ENCODE peak calls at places on chromosome 10, in four cellular contexts. S, Q, K and Y are unnamed samples. For H3K27me3, the result is how much of the 10 kb centered on the place peaks cover.

GRCh38 chr10:90913774-90914420 is 7.0 kb downstream of the ANKRD1 start:
- DNase-seq in S (no peak), Q (no peak), K (no peak), Y (no peak)

GRCh38 chr10:127813290-127813689 is 76.3 kb downstream of the FOXI2 start:
- DNase-seq in S (peak), Q (no peak), K (peak), Y (no peak)

GRCh38 chr10:127298396-127298795 is 102.0 kb upstream of the INSYN2A start:
- DNase-seq in S (no peak), Q (no peak), K (no peak), Y (no peak)

GRCh38 chr10:43843331-43844101 is 194.8 kb upstream of the ZNF32 start:
- DNase-seq in S (no peak), Q (peak), K (no peak), Y (peak)

GRCh38 chr10:84333864-84334451 is 5.6 kb downstream of the CCSER2 start:
- DNase-seq in S (no peak), Q (peak), K (peak), Y (no peak)

GRCh38 chr10:5411941-5412276 is 448 bp upstream of the NET1 start:
- DNase-seq in S (no peak), Q (no peak), K (no peak), Y (no peak)

GRCh38 chr10:119602241-119603095 is 5.7 kb upstream of the TIAL1 start:
- DNase-seq in S (peak), Q (peak), K (peak), Y (peak)

GRCh38 chr10:112184379-112184778 is 814 bp upstream of the GPAM start:
- DNase-seq in S (no peak), Q (no peak), K (no peak), Y (no peak)

GRCh38 chr10:70074147-70074546 is 21.5 kb downstream of the MACROH2A2 start:
- DNase-seq in S (no peak), Q (no peak), K (no peak), Y (no peak)

GRCh38 chr10:48612241-48612943 is 7.5 kb upstream of the ARHGAP22 start:
- DNase-seq in S (no peak), Q (no peak), K (peak), Y (no peak)

GRCh38 chr10:76733441-76733840 is 904.2 kb downstream of the KCNMA1 start:
- DNase-seq in S (no peak), Q (no peak), K (no peak), Y (no peak)

GRCh38 chr10:71842856-71843530 is 8.1 kb downstream of the PSAP start:
- DNase-seq in S (no peak), Q (no peak), K (no peak), Y (no peak)

GRCh38 chr10:33240265-33240664 is 94.2 kb downstream of the NRP1 start:
- DNase-seq in S (no peak), Q (no peak), K (no peak), Y (no peak)

GRCh38 chr10:30857803-30858202 is 173.9 kb downstream of the ZNF438 start:
- DNase-seq in S (no peak), Q (peak), K (no peak), Y (peak)

GRCh38 chr10:70478191-70479160 is at the start of gene PALD1:
- DNase-seq in S (peak), Q (peak), K (peak), Y (peak)

GRCh38 chr10:63582686-63583085 is 61.5 kb downstream of the REEP3 start:
- DNase-seq in S (no peak), Q (no peak), K (no peak), Y (no peak)

GRCh38 chr10:130745251-130745650 is 566.3 kb downstream of the TCERG1L start:
- DNase-seq in S (no peak), Q (no peak), K (no peak), Y (no peak)

GRCh38 chr10:100346351-100346764 is 675 bp upstream of the SCD start:
- DNase-seq in S (peak), Q (peak), K (peak), Y (peak)

GRCh38 chr10:129090618-129091366 is 376.2 kb upstream of the MGMT start:
- DNase-seq in S (no peak), Q (peak), K (no peak), Y (no peak)

GRCh38 chr10:109914966-109915365 is 8.3 kb downstream of the XPNPEP1 start:
- DNase-seq in S (peak), Q (peak), K (peak), Y (peak)

GRCh38 chr10:119253433-119254174 is 46.2 kb downstream of the GRK5 start:
- DNase-seq in S (peak), Q (peak), K (no peak), Y (peak)

GRCh38 chr10:98193030-98193429 is 58.6 kb downstream of the R3HCC1L start:
- DNase-seq in S (no peak), Q (no peak), K (no peak), Y (no peak)

GRCh38 chr10:111075577-111076185 is 1.1 kb upstream of the ADRA2A start:
- DNase-seq in S (no peak), Q (no peak), K (no peak), Y (no peak)

GRCh38 chr10:45382591-45382990 is 8.6 kb downstream of the ALOX5 start:
- DNase-seq in S (no peak), Q (no peak), K (no peak), Y (no peak)
- H3K27me3 ChIP-seq in S (under half), Q (under half), K (under half), Y (under half)

DNA sequence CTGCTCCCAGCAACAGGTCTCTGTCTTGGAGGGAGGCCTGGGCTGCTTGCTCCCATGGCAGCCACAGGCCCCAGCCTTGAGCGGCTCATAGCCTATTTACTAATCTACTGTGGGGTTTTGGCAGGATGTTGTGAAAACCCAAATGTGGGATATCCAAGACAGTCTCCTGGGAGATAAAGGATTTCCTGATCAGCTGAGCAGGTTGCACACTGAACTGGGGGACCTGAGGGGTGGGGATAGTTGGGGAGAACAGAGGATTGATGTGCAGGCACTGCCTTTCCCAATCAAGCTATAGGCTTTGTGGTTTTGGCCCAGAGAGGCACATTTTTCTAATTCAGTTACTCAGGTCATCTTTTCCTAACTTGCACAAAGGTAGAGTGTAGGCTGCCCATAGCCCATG is 92.6 kb downstream of the SH2D4B start:
- DNase-seq in S (no peak), Q (no peak), K (no peak), Y (no peak)
- H3K27ac ChIP-seq in S (no peak), Q (no peak), K (no peak), Y (no peak)

GRCh38 chr10:116848912-116849270 is 408 bp upstream of the ENO4 start:
- DNase-seq in S (no peak), Q (no peak), K (no peak), Y (no peak)

GRCh38 chr10:116848032-116848911 is 1.0 kb upstream of the ENO4 start:
- DNase-seq in S (no peak), Q (no peak), K (peak), Y (no peak)

GRCh38 chr10:116852246-116852645 is 2.9 kb downstream of the ENO4 start:
- DNase-seq in S (no peak), Q (no peak), K (no peak), Y (no peak)

GRCh38 chr10:116850058-116850611 is 836 bp downstream of the ENO4 start:
- DNase-seq in S (no peak), Q (no peak), K (no peak), Y (no peak)

GRCh38 chr10:116849271-116850057 is at the start of gene ENO4:
- DNase-seq in S (peak), Q (peak), K (peak), Y (peak)
- TF ChIP-seq EZH2 in S (no peak), Q (no peak), K (no peak), Y (no peak)

GRCh38 chr10:132650611-132651250 is 113.1 kb downstream of the INPP5A start:
- DNase-seq in S (no peak), Q (no peak), K (no peak), Y (no peak)

GRCh38 chr10:132651511-132652029 is 114.0 kb downstream of the INPP5A start:
- DNase-seq in S (no peak), Q (no peak), K (no peak), Y (no peak)

GRCh38 chr10:132648871-132649528 is 111.4 kb downstream of the INPP5A start:
- DNase-seq in S (no peak), Q (no peak), K (no peak), Y (no peak)

GRCh38 chr10:132648072-132648855 is 110.7 kb downstream of the INPP5A start:
- DNase-seq in S (no peak), Q (no peak), K (no peak), Y (no peak)

GRCh38 chr10:132649651-132650360 is 112.2 kb downstream of the INPP5A start:
- DNase-seq in S (no peak), Q (no peak), K (no peak), Y (no peak)
- H3K27me3 ChIP-seq in S (under half), Q (under half), K (under half), Y (under half)

DNA sequence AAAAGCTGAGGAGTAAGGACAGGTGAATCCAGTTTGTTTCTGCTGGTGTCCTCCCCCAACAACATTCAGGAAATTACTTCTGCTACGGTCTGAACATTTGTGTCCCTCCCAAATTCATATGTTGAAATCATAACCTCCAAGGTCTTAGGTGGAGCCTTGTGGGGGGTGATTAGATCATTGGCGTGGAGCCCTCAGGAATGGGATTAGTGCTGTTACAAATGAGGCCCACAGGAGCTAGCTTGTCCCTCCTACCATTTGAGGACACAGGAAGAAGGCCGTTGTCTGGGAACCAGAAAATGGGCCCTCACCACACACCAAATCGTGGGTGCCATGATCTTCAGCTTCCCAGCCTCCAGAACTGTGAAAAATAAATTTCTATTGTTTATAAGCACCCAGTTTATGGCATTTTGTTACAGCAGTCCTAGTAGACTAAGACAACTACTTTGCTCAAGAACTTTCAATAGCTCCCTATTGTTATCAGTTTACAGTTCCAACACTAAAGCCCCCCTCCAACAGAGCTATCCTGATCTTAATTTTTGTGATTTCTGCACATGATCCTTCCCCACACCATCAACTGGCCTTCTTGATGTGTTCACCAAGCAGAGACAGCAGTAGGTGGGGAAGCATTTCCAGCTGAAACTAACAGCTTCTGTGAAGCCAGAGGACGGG is 2.1 kb upstream of the LRMDA start:
- DNase-seq in S (no peak), Q (no peak), K (no peak), Y (no peak)
- H3K27ac ChIP-seq in S (no peak), Q (no peak), K (no peak), Y (no peak)

DNA sequence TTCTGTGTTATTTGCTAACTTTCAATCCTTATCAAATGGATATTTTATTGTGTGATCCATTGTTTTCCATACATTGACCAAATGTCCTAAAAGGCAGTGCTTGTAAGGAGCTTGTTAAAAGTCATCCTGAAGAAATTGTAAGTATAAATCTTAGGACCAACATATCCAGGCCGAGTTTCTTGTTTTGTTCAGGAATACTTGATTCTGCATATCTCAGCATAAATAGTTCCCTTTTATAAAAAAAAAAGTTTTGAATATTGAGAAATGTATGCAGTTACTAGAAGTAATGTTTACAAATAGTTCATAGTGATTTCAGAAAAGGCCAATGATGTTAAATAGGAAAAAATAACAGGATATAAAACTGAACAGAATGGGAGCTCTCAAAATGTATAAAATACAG is 6.7 kb downstream of the GRID1 start:
- DNase-seq in S (no peak), Q (no peak), K (no peak), Y (no peak)
- TF ChIP-seq EZH2 in S (no peak), Q (no peak), K (no peak), Y (no peak)